ENCODE peak calls at places on chromosome 17, in five cellular contexts. B is NCI-H774; N is stomach; W is H7; S is stimulated activated CD4-positive, alpha-beta T cell treated with anti-CD3 and anti-CD28 coated beads, Interleukin-2, amount 100 ng/mL, for 24 hours. R is an unnamed sample.

GRCh38 chr17:51016099-51016498 is 104.6 kb downstream of the SPAG9 start:
- DNase-seq in W (no peak), B (no peak), S (no peak), N (no peak), R (no peak)

GRCh38 chr17:35428229-35428628 is 4.1 kb downstream of the SLFN12 start:
- DNase-seq in W (no peak), B (no peak), N (no peak), S (no peak), R (no peak)

GRCh38 chr17:30230596-30231125 is 4.8 kb downstream of the SLC6A4 start:
- DNase-seq in S (no peak), W (peak; percentile 59), B (no peak), N (no peak), R (no peak)

GRCh38 chr17:40109471-40109824 is 9.1 kb upstream of the NR1D1 start:
- DNase-seq in W (no peak), S (no peak), B (no peak), N (no peak), R (no peak)

GRCh38 chr17:5413682-5414081 is 5.8 kb downstream of the NUP88 start:
- DNase-seq in N (no peak), B (no peak), W (no peak), S (no peak), R (no peak)

GRCh38 chr17:48894886-48895285 is 2.3 kb downstream of the ATP5MC1 start:
- DNase-seq in W (no peak), N (no peak), B (no peak), S (no peak), R (no peak)

GRCh38 chr17:19409509-19409908 is 1.5 kb upstream of the RNF112 start:
- DNase-seq in N (no peak), W (peak; percentile 11), S (no peak), B (no peak), R (no peak)

GRCh38 chr17:228223-228615 is 46.8 kb upstream of the DOC2B start:
- DNase-seq in W (peak; percentile 63), S (no peak), B (no peak), N (no peak), R (no peak)

GRCh38 chr17:48892940-48893645 is 506 bp downstream of the ATP5MC1 start:
- DNase-seq in N (no peak), S (no peak), W (no peak), B (no peak), R (no peak)

GRCh38 chr17:8480011-8480976 is 44.6 kb downstream of the NDEL1 start:
- DNase-seq in W (peak; percentile 24), N (no peak), B (no peak), S (no peak), R (no peak)

GRCh38 chr17:76543482-76544122 is 3.8 kb downstream of the PRCD start:
- DNase-seq in B (no peak), S (no peak), N (no peak), W (peak; percentile 56), R (no peak)

GRCh38 chr17:7656958-7657715 is 6.4 kb downstream of the ATP1B2 start:
- DNase-seq in S (no peak), B (no peak), W (peak; percentile 89), N (no peak), R (peak; percentile 77)

GRCh38 chr17:54859187-54859586 is 41.5 kb upstream of the TOM1L1 start:
- DNase-seq in W (no peak), S (no peak), B (no peak), N (no peak), R (no peak)

GRCh38 chr17:13909901-13910519 is 159.3 kb upstream of the COX10 start:
- DNase-seq in S (no peak), N (no peak), B (no peak), W (no peak), R (no peak)

GRCh38 chr17:51397361-51398127 is 137.2 kb downstream of the UTP18 start:
- DNase-seq in N (no peak), S (no peak), B (no peak), W (no peak), R (no peak)